ENCODE peak calls at places on chromosomes 12 and 14, in ten cellular contexts. Y, B, H, W, O, Z, F, U, N and X are unnamed samples.

GRCh38 chr14:73661872-73662271 is 17.1 kb downstream of the DNAL1 start:
- DNase-seq in Y (no peak), B (no peak), H (no peak), W (no peak), O (peak), Z (no peak), F (no peak), U (no peak), N (no peak), X (no peak)

GRCh38 chr12:12439636-12440035 is 82.8 kb downstream of the BORCS5 start:
- DNase-seq in Y (no peak), B (no peak), H (peak), W (no peak), O (no peak), Z (no peak), F (no peak), U (peak), N (peak), X (no peak)

GRCh38 chr14:59998575-59998974 is 78.6 kb downstream of the LRRC9 start:
- DNase-seq in Y (no peak), B (no peak), H (no peak), W (no peak), O (no peak), Z (no peak), F (no peak), U (no peak), N (no peak), X (no peak)

GRCh38 chr14:100864960-100865681 is 38.4 kb downstream of the RTL1 start:
- DNase-seq in Y (peak), B (no peak), H (no peak), W (no peak), O (no peak), Z (no peak), F (no peak), U (no peak), N (no peak), X (no peak)

GRCh38 chr14:56676042-56676441 is 96.4 kb downstream of the TMEM260 start:
- DNase-seq in Y (no peak), B (no peak), H (no peak), W (no peak), O (no peak), Z (no peak), F (no peak), U (no peak), N (no peak), X (no peak)

GRCh38 chr14:34797747-34798583 is 77.2 kb downstream of the BAZ1A start:
- DNase-seq in Y (no peak), B (no peak), H (no peak), W (no peak), O (no peak), Z (no peak), F (no peak), U (no peak), N (no peak), X (no peak)

GRCh38 chr14:102180248-102180998 is 40.7 kb downstream of the WDR20 start:
- DNase-seq in Y (no peak), B (no peak), H (no peak), W (no peak), O (no peak), Z (no peak), F (no peak), U (no peak), N (no peak), X (no peak)

GRCh38 chr14:28058012-28058296 is 708.6 kb upstream of the FOXG1 start:
- DNase-seq in Y (no peak), B (no peak), H (no peak), W (no peak), O (no peak), Z (no peak), F (no peak), U (no peak), N (no peak), X (no peak)

GRCh38 chr12:50187084-50187900 is 20.1 kb upstream of the CERS5 start:
- DNase-seq in Y (no peak), B (no peak), H (no peak), W (no peak), O (peak), Z (no peak), F (no peak), U (peak), N (no peak), X (peak)

GRCh38 chr14:79044894-79045624 is 874.9 kb downstream of the NRXN3 start:
- DNase-seq in Y (no peak), B (no peak), H (no peak), W (peak), O (peak), Z (no peak), F (no peak), U (no peak), N (no peak), X (peak)

GRCh38 chr12:18595406-18595805 is 142.4 kb downstream of the PLCZ1 start:
- DNase-seq in Y (no peak), B (no peak), H (no peak), W (peak), O (no peak), Z (no peak), F (no peak), U (no peak), N (no peak), X (no peak)